ENCODE peak calls at places on chromosomes 13 and 19, in four cellular contexts. Y is GM12878, I is HepG2, U is H1. M is an unnamed sample.

GRCh38 chr13:79273045-79273444 is 133.0 kb downstream of the RBM26 start:
- DNase-seq in Y (no peak), I (no peak), U (no peak), M (no peak)

GRCh38 chr13:77507931-77508776 is 27.4 kb upstream of the SCEL start:
- DNase-seq in Y (no peak), I (no peak), U (no peak), M (no peak)

GRCh38 chr19:35107541-35107939 is 8.1 kb upstream of the FXYD3 start:
- DNase-seq in Y (no peak), I (peak; percentile 90), U (no peak), M (no peak)

GRCh38 chr19:31112158-31112557 is 237.1 kb downstream of the TSHZ3 start:
- DNase-seq in Y (no peak), I (no peak), U (no peak), M (no peak)

GRCh38 chr13:33286143-33286542 is 588 bp upstream of the STARD13 start:
- DNase-seq in Y (no peak), I (no peak), U (no peak), M (no peak)

GRCh38 chr19:13298565-13299481 is 148.6 kb downstream of the IER2 start:
- DNase-seq in Y (no peak), I (no peak), U (no peak), M (no peak)

GRCh38 chr13:51534075-51534817 is 50.0 kb upstream of the WDFY2 start:
- DNase-seq in Y (no peak), I (no peak), U (no peak), M (no peak)

GRCh38 chr19:48487944-48488343 is 18.8 kb downstream of the CYTH2 start:
- DNase-seq in Y (no peak), I (peak; percentile 37), U (no peak), M (no peak)

GRCh38 chr19:29559743-29560142 is 33.9 kb downstream of the VSTM2B start:
- DNase-seq in Y (no peak), I (no peak), U (no peak), M (no peak)

GRCh38 chr13:69737129-69737935 is 370.3 kb upstream of the ATXN8OS start:
- DNase-seq in Y (no peak), I (no peak), U (no peak), M (no peak)

GRCh38 chr19:2288743-2289713 is 7.1 kb upstream of the PEAK3 start:
- DNase-seq in Y (no peak), I (no peak), U (no peak), M (no peak)

GRCh38 chr19:2291185-2291751 is 9.3 kb upstream of the PEAK3 start:
- DNase-seq in Y (no peak), I (no peak), U (no peak), M (no peak)

GRCh38 chr19:2288010-2288742 is 6.2 kb upstream of the PEAK3 start:
- DNase-seq in Y (no peak), I (no peak), U (no peak), M (no peak)

GRCh38 chr19:2290441-2291184 is 8.6 kb upstream of the PEAK3 start:
- DNase-seq in Y (no peak), I (no peak), U (no peak), M (no peak)

DNA sequence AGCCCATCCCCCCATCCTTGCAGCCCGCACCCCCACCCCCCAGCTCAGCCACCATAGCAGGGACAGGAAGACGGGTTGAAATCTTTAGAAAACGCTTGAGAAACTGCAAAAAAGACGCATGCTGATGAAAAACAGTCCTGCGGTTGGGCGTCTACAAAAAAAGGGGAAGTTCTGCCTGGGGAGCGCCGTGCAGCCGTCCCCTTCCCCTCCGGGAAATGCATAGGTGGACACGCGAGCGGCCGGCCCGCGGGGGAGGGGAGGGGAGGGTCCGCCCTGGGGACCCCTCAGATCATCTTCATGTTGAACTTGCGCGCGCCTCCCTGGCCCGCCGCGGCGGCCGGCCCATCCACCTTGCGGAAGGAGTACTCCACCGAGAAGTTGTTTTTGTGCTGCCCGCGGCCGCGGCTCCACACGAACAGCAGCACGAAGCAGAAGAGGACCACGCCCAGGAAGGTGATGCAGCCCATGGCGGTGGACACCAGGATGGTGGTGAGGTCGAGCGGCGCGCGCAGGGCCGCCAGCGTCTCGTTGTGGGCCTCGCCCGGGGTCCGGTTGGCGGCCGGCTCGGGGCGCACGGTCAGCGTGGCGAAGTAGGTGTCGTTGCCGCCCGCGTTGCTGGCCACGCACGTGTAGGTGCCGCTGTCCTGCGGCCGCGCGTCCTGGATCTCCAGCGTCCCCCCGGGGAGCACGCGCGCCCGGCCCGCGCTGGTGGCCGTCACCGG is 7.9 kb upstream of the PEAK3 start:
- DNase-seq in Y (peak; percentile 48), I (no peak), U (no peak), M (no peak)
- TF ChIP-seq SUZ12 in Y (no peak), I (no peak), U (no peak), M (no peak)

DNA sequence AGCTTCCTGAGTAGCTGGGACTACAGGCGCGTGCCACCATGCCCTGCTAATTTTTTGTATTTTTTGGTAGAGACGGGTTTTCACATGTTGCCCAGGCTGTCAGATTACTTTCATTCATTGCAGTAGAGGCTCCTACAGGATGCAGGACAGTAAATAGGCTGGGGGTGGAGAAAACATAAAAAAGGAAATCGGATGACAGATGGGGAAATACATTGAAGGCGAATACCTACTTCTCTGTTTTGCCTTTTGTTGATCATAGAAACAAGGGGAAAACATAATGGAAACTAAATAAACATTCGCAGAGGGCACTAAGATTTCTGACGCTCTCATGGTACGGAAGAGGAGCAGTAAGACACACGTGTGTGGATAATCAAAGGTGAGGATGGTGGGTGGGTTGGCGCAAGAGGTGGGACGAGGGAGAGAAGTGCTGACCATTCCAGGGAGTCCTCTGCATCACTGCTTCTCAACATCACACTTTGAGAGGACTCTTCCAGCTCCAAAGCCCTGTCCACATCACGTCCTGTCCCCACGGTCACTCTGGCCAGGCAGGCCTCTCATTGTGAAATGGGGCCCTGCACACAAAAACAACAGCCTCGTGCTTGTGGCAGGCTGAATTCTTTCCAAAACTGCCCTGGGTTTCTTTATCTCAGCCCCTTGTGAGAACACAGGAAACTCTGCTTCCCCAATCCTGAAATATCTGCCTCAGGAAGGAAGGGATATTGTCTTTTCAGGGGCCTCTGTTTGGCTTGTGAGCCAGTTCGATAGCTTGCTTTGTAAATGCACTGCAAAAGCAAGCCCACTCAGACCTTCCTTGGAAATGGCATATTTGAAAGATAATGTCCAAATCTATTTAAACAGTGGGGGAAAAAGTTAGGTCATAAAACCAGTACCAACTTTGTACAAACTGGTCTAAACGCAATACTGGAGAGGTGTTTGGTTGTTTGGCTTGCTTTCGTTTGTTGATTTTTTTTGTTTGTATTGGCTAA is 188.5 kb downstream of the FOXO1 start:
- DNase-seq in Y (no peak), I (peak; percentile 75), U (no peak), M (no peak)
- H3K9ac ChIP-seq in Y (no peak overlapping the region), I (peak overlapping the region; percentile 16), U (no peak overlapping the region), M (no peak overlapping the region)

GRCh38 chr19:49809155-49809986 is 3.7 kb downstream of the FUZ start:
- DNase-seq in Y (no peak), I (peak; percentile 35), U (no peak), M (no peak)
- TF ChIP-seq ZNF274 in Y (no peak), I (peak; percentile 66), U (no peak), M (no peak)

GRCh38 chr19:55624109-55625003 is at the start of gene ZNF784:
- DNase-seq in Y (no peak), I (peak; percentile 82), U (peak; percentile 87), M (peak; percentile 35)

GRCh38 chr19:55621673-55622231 is 2.6 kb downstream of the ZNF784 start:
- DNase-seq in Y (no peak), I (no peak), U (no peak), M (no peak)

GRCh38 chr19:55625004-55625326 is 599 bp upstream of the ZNF784 start:
- DNase-seq in Y (no peak), I (no peak), U (no peak), M (no peak)

GRCh38 chr19:55622242-55622969 is 2.0 kb downstream of the ZNF784 start:
- DNase-seq in Y (no peak), I (no peak), U (no peak), M (no peak)

GRCh38 chr19:55623130-55623868 is 1.1 kb downstream of the ZNF784 start:
- DNase-seq in Y (no peak), I (no peak), U (no peak), M (no peak)
- TF ChIP-seq SUZ12 in Y (no peak), I (no peak), U (no peak), M (no peak)

GRCh38 chr13:60210510-60211065 is 46.9 kb upstream of the DIAPH3 start:
- DNase-seq in Y (no peak), I (no peak), U (no peak), M (no peak)

GRCh38 chr13:60214213-60215079 is 50.7 kb upstream of the DIAPH3 start:
- DNase-seq in Y (no peak), I (no peak), U (no peak), M (no peak)

GRCh38 chr13:60213236-60213746 is 49.6 kb upstream of the DIAPH3 start:
- DNase-seq in Y (no peak), I (no peak), U (no peak), M (no peak)

DNA sequence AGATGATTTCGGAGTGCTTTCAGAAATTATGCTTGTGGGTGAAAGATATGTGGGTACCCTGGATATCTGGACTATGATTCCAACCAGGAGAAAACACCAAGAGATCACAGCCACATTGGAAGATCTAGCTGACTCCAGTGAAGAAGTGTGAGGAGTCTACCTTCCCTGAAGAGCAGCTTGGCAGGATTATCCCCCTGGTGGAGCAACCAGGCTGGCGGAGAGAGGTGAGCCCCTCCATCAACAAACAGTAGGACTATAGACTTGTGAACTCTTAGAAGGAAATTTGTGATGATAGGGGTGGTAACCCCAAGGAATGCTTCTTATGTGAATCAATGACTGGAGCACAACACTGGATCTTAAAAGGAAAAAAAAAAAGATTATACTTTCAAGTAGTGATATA is 47.8 kb upstream of the DIAPH3 start:
- DNase-seq in Y (no peak), I (no peak), U (no peak), M (no peak)
- H3K9ac ChIP-seq in Y (no peak overlapping the region), I (no peak overlapping the region), U (no peak overlapping the region), M (no peak overlapping the region)

M was measured in NT2/D1.